ENCODE peak calls at places on chromosomes 3 and 15, in nine cellular contexts. X is GM23248; O is left ventricle myocardium inferior; F is cardiac muscle cell; P is SK-N-SH; Q is naive thymus-derived CD4-positive, alpha-beta T cell; R is SJSA1; Y is vagina; J is esophagus muscularis mucosa. T is an unnamed sample.
A peak's percentile ranks its signal among the peaks of the same experiment; 100 is the strongest.

GRCh38 chr3:12809435-12809834 is 13.0 kb downstream of the CAND2 start:
- DNase-seq in X (no peak), O (no peak), F (no peak), P (no peak), Q (no peak), R (no peak), Y (no peak), J (no peak), T (no peak)

GRCh38 chr15:71114887-71115566 is at the start of gene THSD4:
- DNase-seq in X (peak; percentile 91), O (peak; percentile 75), F (peak; percentile 81), P (peak; percentile 96), Q (peak; percentile 20), R (peak; percentile 84), Y (no peak), J (no peak), T (peak; percentile 73)

GRCh38 chr15:22902046-22902445 is 63.6 kb downstream of the NIPA2 start:
- DNase-seq in X (no peak), O (no peak), F (no peak), P (no peak), Q (no peak), R (no peak), Y (no peak), J (no peak), T (no peak)

GRCh38 chr3:101695779-101696372 is 9.4 kb upstream of the RPL24 start:
- DNase-seq in X (peak; percentile 62), O (no peak), F (peak; percentile 68), P (peak; percentile 33), Q (peak; percentile 59), R (no peak), Y (no peak), J (no peak), T (no peak)

GRCh38 chr3:180829409-180830405 is 82.8 kb upstream of the FXR1 start:
- DNase-seq in X (no peak), O (no peak), F (no peak), P (no peak), Q (no peak), R (no peak), Y (no peak), J (no peak), T (peak; percentile 15)

GRCh38 chr15:90870354-90871096 is 2.1 kb downstream of the FURIN start:
- DNase-seq in X (peak; percentile 51), O (no peak), F (peak; percentile 31), P (no peak), Q (no peak), R (no peak), Y (no peak), J (no peak), T (peak; percentile 52)

GRCh38 chr3:170494766-170495165 is 76.1 kb downstream of the CLDN11 start:
- DNase-seq in X (peak; percentile 24), O (no peak), F (no peak), P (no peak), Q (no peak), R (no peak), Y (no peak), J (no peak), T (no peak)

GRCh38 chr3:148006508-148006907 is 597.3 kb downstream of the ZIC1 start:
- DNase-seq in X (peak; percentile 89), O (no peak), F (peak; percentile 49), P (no peak), Q (no peak), R (no peak), Y (no peak), J (no peak), T (no peak)

GRCh38 chr3:99838755-99839154 is 21.1 kb downstream of the CMSS1 start:
- DNase-seq in X (no peak), O (no peak), F (no peak), P (no peak), Q (no peak), R (no peak), Y (no peak), J (no peak), T (no peak)

GRCh38 chr3:160150066-160150465 is 75.2 kb upstream of the C3orf80 start:
- DNase-seq in X (peak; percentile 23), O (no peak), F (peak; percentile 49), P (no peak), Q (no peak), R (no peak), Y (no peak), J (no peak), T (peak; percentile 50)

GRCh38 chr3:41933154-41933676 is 28.7 kb downstream of the ULK4 start:
- DNase-seq in X (peak; percentile 72), O (no peak), F (peak; percentile 81), P (no peak), Q (no peak), R (no peak), Y (no peak), J (peak; percentile 37), T (no peak)

GRCh38 chr3:18012933-18013332 is 270.5 kb upstream of the TBC1D5 start:
- DNase-seq in X (no peak), O (no peak), F (no peak), P (no peak), Q (no peak), R (no peak), Y (no peak), J (no peak), T (no peak)

GRCh38 chr3:66812126-66812525 is 186.0 kb upstream of the KBTBD8 start:
- DNase-seq in X (no peak), O (no peak), F (peak; percentile 51), P (no peak), Q (no peak), R (no peak), Y (no peak), J (no peak), T (no peak)

GRCh38 chr15:100349321-100349695 is 7.5 kb upstream of the ADAMTS17 start:
- DNase-seq in X (no peak), O (no peak), F (no peak), P (no peak), Q (no peak), R (no peak), Y (peak; percentile 87), J (peak; percentile 55), T (no peak)

GRCh38 chr3:168024537-168024941 is 71.2 kb downstream of the GOLIM4 start:
- DNase-seq in X (peak; percentile 91), O (no peak), F (peak; percentile 81), P (no peak), Q (no peak), R (peak; percentile 66), Y (no peak), J (no peak), T (no peak)

GRCh38 chr3:197408177-197408957 is 110.0 kb upstream of the DLG1 start:
- DNase-seq in X (no peak), O (no peak), F (no peak), P (peak; percentile 1), Q (no peak), R (no peak), Y (no peak), J (no peak), T (no peak)
- H3K27me3 ChIP-seq in X (peaks cover 16% of the 10 kb centered on the region), O (no peaks in the 10 kb centered on the region), F (no peaks in the 10 kb centered on the region), P (no peaks in the 10 kb centered on the region), Q (no peaks in the 10 kb centered on the region), R (no peaks in the 10 kb centered on the region), Y (no peaks in the 10 kb centered on the region), J (no peaks in the 10 kb centered on the region), T (no peaks in the 10 kb centered on the region)

GRCh38 chr3:71227344-71227743 is 356.2 kb downstream of the FOXP1 start:
- DNase-seq in X (no peak), O (no peak), F (no peak), P (no peak), Q (no peak), R (no peak), Y (no peak), J (no peak), T (no peak)
- H3K4me1 ChIP-seq in X (peaks cover 13% of the 10 kb centered on the region), O (peaks cover 34% of the 10 kb centered on the region), F (peaks cover 37% of the 10 kb centered on the region), P (peaks cover 5% of the 10 kb centered on the region), Q (peaks cover 66% of the 10 kb centered on the region), R (peaks cover 27% of the 10 kb centered on the region), Y (peaks cover 15% of the 10 kb centered on the region), J (peaks cover 72% of the 10 kb centered on the region), T (peaks cover 7% of the 10 kb centered on the region)

GRCh38 chr3:119176778-119177177 is 3.4 kb downstream of the UPK1B start:
- DNase-seq in X (no peak), O (no peak), F (no peak), P (no peak), Q (no peak), R (no peak), Y (no peak), J (no peak), T (no peak)

GRCh38 chr3:119181765-119182164 is 8.4 kb downstream of the UPK1B start:
- DNase-seq in X (peak; percentile 45), O (no peak), F (no peak), P (no peak), Q (no peak), R (peak; percentile 49), Y (no peak), J (no peak), T (no peak)

GRCh38 chr3:119173325-119173724 is at the start of gene UPK1B:
- DNase-seq in X (no peak), O (no peak), F (no peak), P (no peak), Q (peak; percentile 8), R (no peak), Y (no peak), J (no peak), T (no peak)

GRCh38 chr3:119175869-119176756 is 2.7 kb downstream of the UPK1B start:
- DNase-seq in X (peak; percentile 89), O (no peak), F (peak; percentile 29), P (no peak), Q (no peak), R (no peak), Y (no peak), J (no peak), T (no peak)

DNA sequence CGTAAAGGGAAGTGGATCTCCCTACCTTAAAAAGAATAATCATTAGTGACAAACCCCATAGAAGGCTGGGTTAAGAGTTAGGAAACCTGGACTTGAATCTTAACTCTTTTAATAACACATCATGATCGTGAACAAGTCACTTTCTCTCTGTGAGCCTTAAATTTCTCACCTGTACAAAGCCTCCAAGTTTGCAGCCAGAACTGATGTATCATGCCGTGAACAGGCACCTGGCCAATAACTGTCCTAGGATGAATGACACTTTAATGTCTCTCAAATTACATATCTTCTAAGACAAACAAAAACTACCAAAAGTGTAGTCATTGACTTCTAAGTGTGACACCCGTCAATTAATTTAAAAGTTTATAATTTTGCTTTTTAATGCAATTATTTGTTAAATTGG is 3.9 kb downstream of the UPK1B start:
- DNase-seq in X (no peak), O (no peak), F (no peak), P (no peak), Q (no peak), R (no peak), Y (no peak), J (no peak), T (no peak)
- H3K27me3 ChIP-seq in X (no peaks in the 10 kb centered on the region), O (no peaks in the 10 kb centered on the region), F (no peaks in the 10 kb centered on the region), P (no peaks in the 10 kb centered on the region), Q (no peaks in the 10 kb centered on the region), R (no peaks in the 10 kb centered on the region), Y (no peaks in the 10 kb centered on the region), J (no peaks in the 10 kb centered on the region), T (no peaks in the 10 kb centered on the region)

DNA sequence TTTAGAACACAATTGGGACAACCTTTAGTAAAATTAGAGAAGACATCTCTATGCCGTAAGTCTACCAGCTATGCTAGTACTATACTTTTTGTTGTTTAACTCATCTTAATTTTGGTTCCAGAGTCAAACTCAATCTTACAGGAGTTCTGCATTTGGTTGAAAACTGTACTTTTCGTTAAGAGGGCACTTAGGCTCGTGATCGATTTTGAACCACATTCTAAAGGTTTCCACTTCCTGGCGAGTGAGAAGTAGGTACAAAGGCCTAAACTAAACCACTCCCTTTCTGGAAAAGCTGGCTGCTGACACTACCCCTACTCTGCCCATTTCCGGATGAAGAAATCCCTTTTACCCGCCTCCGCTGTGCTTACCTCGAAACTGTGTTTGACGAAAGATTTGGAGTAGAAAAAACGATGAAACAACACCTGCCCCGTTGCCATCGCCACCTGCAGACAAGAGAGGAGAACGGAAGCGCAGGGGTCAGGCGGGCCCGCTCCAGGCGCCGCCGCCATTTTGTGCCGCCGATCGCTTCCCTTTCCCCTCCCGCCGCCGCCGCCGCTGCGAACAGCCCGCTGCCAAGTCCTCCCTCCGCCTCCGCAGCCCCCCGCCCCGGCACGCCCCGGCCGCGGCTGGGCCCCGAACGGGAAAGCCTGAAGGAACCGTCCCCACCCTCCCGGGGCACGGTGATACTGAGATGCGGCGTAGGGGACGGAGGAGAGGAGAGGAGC is 748 bp downstream of the CCNL1 start:
- DNase-seq in X (peak; percentile 80), O (peak; percentile 65), F (peak; percentile 65), P (peak; percentile 75), Q (peak; percentile 89), R (peak; percentile 53), Y (no peak), J (no peak), T (peak; percentile 86)
- H3K4me1 ChIP-seq in X (peaks cover 51% of the 10 kb centered on the region), O (peaks cover 69% of the 10 kb centered on the region), F (peaks cover 51% of the 10 kb centered on the region), P (peaks cover 33% of the 10 kb centered on the region), Q (peaks cover 51% of the 10 kb centered on the region), R (peaks cover 42% of the 10 kb centered on the region), Y (peaks cover 59% of the 10 kb centered on the region), J (peaks cover 61% of the 10 kb centered on the region), T (no peaks in the 10 kb centered on the region)

T was measured in right cardiac atrium.